ENCODE peak calls at places on chromosomes 3 and 15, in nine cellular contexts. O, B, J, L, N, H, P, R and S are unnamed samples.

GRCh38 chr3:190120161-190121060 is at the start of gene P3H2:
- DNase-seq in L (no peak), R (peak; percentile 95), J (peak; percentile 93), O (no peak), N (no peak), P (no peak), B (peak; percentile 96), H (peak; percentile 74), S (peak; percentile 45)

GRCh38 chr3:192915306-192915705 is 2.4 kb downstream of the MB21D2 start:
- DNase-seq in P (no peak), J (peak; percentile 78), L (no peak), H (peak; percentile 21), B (peak; percentile 56), R (peak; percentile 67), O (no peak), N (peak; percentile 3), S (peak; percentile 22)

GRCh38 chr3:72190050-72190449 is 405.1 kb upstream of the PROK2 start:
- DNase-seq in N (no peak), P (no peak), B (no peak), O (no peak), J (no peak), R (no peak), H (no peak), L (no peak), S (no peak)

GRCh38 chr3:102530443-102531195 is 95.8 kb downstream of the ZPLD1 start:
- DNase-seq in O (no peak), J (peak; percentile 7), H (no peak), B (peak; percentile 56), L (no peak), R (peak; percentile 66), N (no peak), P (no peak), S (no peak)

GRCh38 chr15:43872416-43873020 is 45.7 kb downstream of the WDR76 start:
- DNase-seq in L (no peak), N (peak; percentile 57), B (peak; percentile 81), O (peak; percentile 5), H (peak; percentile 55), R (peak; percentile 67), J (peak; percentile 62), P (peak; percentile 24), S (peak; percentile 33)

GRCh38 chr3:194682651-194683310 is 2.9 kb upstream of the FAM43A start:
- DNase-seq in J (peak; percentile 84), N (peak; percentile 89), B (peak; percentile 88), P (peak; percentile 47), O (peak; percentile 67), R (peak; percentile 86), L (peak; percentile 43), H (peak; percentile 66), S (peak; percentile 81)

GRCh38 chr3:123750209-123750608 is 133.9 kb downstream of the MYLK start:
- DNase-seq in O (no peak), R (peak; percentile 57), J (peak; percentile 63), N (no peak), L (no peak), P (no peak), B (no peak), H (no peak), S (no peak)

GRCh38 chr15:85142324-85142723 is 160.7 kb downstream of the PDE8A start:
- DNase-seq in J (peak; percentile 68), H (no peak), P (no peak), B (peak; percentile 69), N (no peak), L (no peak), O (no peak), R (peak; percentile 86), S (no peak)

GRCh38 chr3:22172964-22173363 is 422.0 kb upstream of the ZNF385D start:
- DNase-seq in R (no peak), O (no peak), H (no peak), P (no peak), J (no peak), B (no peak), N (no peak), L (no peak), S (no peak)

GRCh38 chr3:39260957-39261356 is 18.9 kb downstream of the CX3CR1 start:
- DNase-seq in O (peak; percentile 34), L (no peak), R (peak; percentile 76), N (peak; percentile 65), B (peak; percentile 90), J (peak; percentile 77), H (peak; percentile 16), P (peak; percentile 77), S (peak; percentile 98)

GRCh38 chr15:78090422-78090821 is 1.9 kb upstream of the SH2D7 start:
- DNase-seq in J (no peak), N (no peak), B (no peak), R (no peak), O (no peak), L (no peak), P (no peak), H (no peak), S (no peak)

GRCh38 chr3:180295811-180296210 is 259.1 kb upstream of the PEX5L start:
- DNase-seq in N (no peak), B (no peak), H (no peak), R (no peak), P (no peak), L (no peak), J (no peak), O (no peak), S (no peak)

GRCh38 chr15:85407421-85408269 is 27.2 kb downstream of the AKAP13 start:
- DNase-seq in N (no peak), B (peak; percentile 91), P (peak; percentile 56), L (no peak), O (no peak), H (no peak), J (peak; percentile 91), R (peak; percentile 86), S (peak; percentile 66)

GRCh38 chr15:45637552-45638033 is 2.8 kb downstream of the SQOR start:
- DNase-seq in O (peak; percentile 44), N (peak; percentile 53), R (peak; percentile 77), B (peak; percentile 98), H (no peak), P (peak; percentile 73), J (peak; percentile 78), L (no peak), S (peak; percentile 96)

GRCh38 chr3:186596568-186597287 is 16.1 kb upstream of the AHSG start:
- DNase-seq in H (peak; percentile 12), J (peak; percentile 6), N (no peak), P (no peak), B (peak; percentile 39), O (no peak), R (peak; percentile 87), L (no peak), S (no peak)